ENCODE peak calls at places on chromosomes 2 and 18, in four cellular contexts. One of them, this sample, is unnamed.
A peak's percentile ranks its signal among the peaks of the same experiment; 100 is the strongest.

GRCh38 chr2:233950078-233950825 is 33.1 kb downstream of the TRPM8 start:
- DNase-seq in upper lobe of left lung: peak; percentile 22
- DNase-seq in A549: no peak
- DNase-seq in body of pancreas: no peak
- DNase-seq in this sample: no peak

GRCh38 chr18:75157851-75158250 is 51.1 kb downstream of the PTGR3 start:
- DNase-seq in upper lobe of left lung: peak; percentile 34
- DNase-seq in A549: no peak
- DNase-seq in body of pancreas: no peak
- DNase-seq in this sample: peak; percentile 4

GRCh38 chr2:175004980-175005832 is at the start of gene CHN1:
- DNase-seq in upper lobe of left lung: peak; percentile 95
- DNase-seq in A549: peak; percentile 70
- DNase-seq in body of pancreas: peak; percentile 68
- DNase-seq in this sample: peak; percentile 89

GRCh38 chr2:64613276-64613675 is 40.4 kb downstream of the SERTAD2 start:
- DNase-seq in upper lobe of left lung: no peak
- DNase-seq in A549: no peak
- DNase-seq in body of pancreas: no peak
- DNase-seq in this sample: no peak

GRCh38 chr18:77201508-77201907 is 48.1 kb upstream of the GALR1 start:
- DNase-seq in upper lobe of left lung: no peak
- DNase-seq in A549: no peak
- DNase-seq in body of pancreas: no peak
- DNase-seq in this sample: no peak

GRCh38 chr2:143575340-143575739 is 446.1 kb downstream of the ARHGAP15 start:
- DNase-seq in upper lobe of left lung: no peak
- DNase-seq in A549: no peak
- DNase-seq in body of pancreas: no peak
- DNase-seq in this sample: no peak

GRCh38 chr2:10120938-10121574 is 1.5 kb upstream of the RRM2 start:
- DNase-seq in upper lobe of left lung: no peak
- DNase-seq in A549: no peak
- DNase-seq in body of pancreas: no peak
- DNase-seq in this sample: no peak

GRCh38 chr2:128424806-128425205 is 106.1 kb upstream of the HS6ST1 start:
- DNase-seq in upper lobe of left lung: no peak
- DNase-seq in A549: no peak
- DNase-seq in body of pancreas: peak; percentile 48
- DNase-seq in this sample: peak; percentile 89

GRCh38 chr2:55880416-55881143 is 43.0 kb downstream of the EFEMP1 start:
- DNase-seq in upper lobe of left lung: no peak
- DNase-seq in A549: no peak
- DNase-seq in body of pancreas: no peak
- DNase-seq in this sample: no peak

GRCh38 chr2:223829128-223829527 is 8.3 kb downstream of the AP1S3 start:
- DNase-seq in upper lobe of left lung: no peak
- DNase-seq in A549: no peak
- DNase-seq in body of pancreas: no peak
- DNase-seq in this sample: no peak

GRCh38 chr2:190088917-190089316 is 26.4 kb upstream of the MSTN start:
- DNase-seq in upper lobe of left lung: no peak
- DNase-seq in A549: peak; percentile 10
- DNase-seq in body of pancreas: peak; percentile 45
- DNase-seq in this sample: no peak

GRCh38 chr18:49874238-49874637 is 60.9 kb upstream of the ACAA2 start:
- DNase-seq in upper lobe of left lung: no peak
- DNase-seq in A549: no peak
- DNase-seq in body of pancreas: no peak
- DNase-seq in this sample: no peak

GRCh38 chr2:129170570-129170969 is 808.9 kb upstream of the RAB6C start:
- DNase-seq in upper lobe of left lung: no peak
- DNase-seq in A549: no peak
- DNase-seq in body of pancreas: no peak
- DNase-seq in this sample: peak; percentile 68

GRCh38 chr2:128783896-128784295 is 465.2 kb upstream of the HS6ST1 start:
- DNase-seq in upper lobe of left lung: peak; percentile 60
- DNase-seq in A549: no peak
- DNase-seq in body of pancreas: no peak
- DNase-seq in this sample: peak; percentile 85

GRCh38 chr18:9094307-9095226 is 7.9 kb upstream of the NDUFV2 start:
- DNase-seq in upper lobe of left lung: no peak
- DNase-seq in A549: peak; percentile 35
- DNase-seq in body of pancreas: no peak
- DNase-seq in this sample: no peak

GRCh38 chr2:10900216-10901109 is 11.3 kb upstream of the KCNF1 start:
- DNase-seq in upper lobe of left lung: no peak
- DNase-seq in A549: peak; percentile 75
- DNase-seq in body of pancreas: no peak
- DNase-seq in this sample: no peak

GRCh38 chr18:48490641-48491040 is 48.2 kb upstream of the CTIF start:
- DNase-seq in upper lobe of left lung: no peak
- DNase-seq in A549: no peak
- DNase-seq in body of pancreas: no peak
- DNase-seq in this sample: no peak

GRCh38 chr2:84477886-84478285 is 18.8 kb upstream of the SUCLG1 start:
- DNase-seq in upper lobe of left lung: no peak
- DNase-seq in A549: no peak
- DNase-seq in body of pancreas: no peak
- DNase-seq in this sample: no peak

GRCh38 chr2:161307676-161308075 is 549 bp upstream of the PSMD14 start:
- DNase-seq in upper lobe of left lung: no peak
- DNase-seq in A549: no peak
- DNase-seq in body of pancreas: no peak
- DNase-seq in this sample: no peak

GRCh38 chr2:111119847-111120252 is 864 bp upstream of the BCL2L11 start:
- DNase-seq in upper lobe of left lung: no peak
- DNase-seq in A549: no peak
- DNase-seq in body of pancreas: no peak
- DNase-seq in this sample: no peak

GRCh38 chr2:64649013-64649484 is 4.7 kb downstream of the SERTAD2 start:
- DNase-seq in upper lobe of left lung: no peak
- DNase-seq in A549: no peak
- DNase-seq in body of pancreas: peak; percentile 32
- DNase-seq in this sample: no peak

GRCh38 chr2:144776766-144777165 is 256.8 kb upstream of the ZEB2 start:
- DNase-seq in upper lobe of left lung: no peak
- DNase-seq in A549: no peak
- DNase-seq in body of pancreas: no peak
- DNase-seq in this sample: no peak

GRCh38 chr18:2559249-2559648 is 12.1 kb downstream of the METTL4 start:
- DNase-seq in upper lobe of left lung: no peak
- DNase-seq in A549: no peak
- DNase-seq in body of pancreas: no peak
- DNase-seq in this sample: no peak

GRCh38 chr2:104177179-104177578 is 676.7 kb upstream of the POU3F3 start:
- DNase-seq in upper lobe of left lung: no peak
- DNase-seq in A549: no peak
- DNase-seq in body of pancreas: no peak
- DNase-seq in this sample: no peak

GRCh38 chr18:22734812-22735627 is 198.1 kb upstream of the RBBP8 start:
- DNase-seq in upper lobe of left lung: no peak
- DNase-seq in A549: no peak
- DNase-seq in body of pancreas: no peak
- DNase-seq in this sample: no peak

GRCh38 chr2:63862802-63863201 is 21.1 kb downstream of the UGP2 start:
- DNase-seq in upper lobe of left lung: no peak
- DNase-seq in A549: no peak
- DNase-seq in body of pancreas: no peak
- DNase-seq in this sample: no peak

GRCh38 chr2:175233135-175233719 is 51.7 kb upstream of the ATP5MC3 start:
- DNase-seq in upper lobe of left lung: no peak
- DNase-seq in A549: no peak
- DNase-seq in body of pancreas: no peak
- DNase-seq in this sample: no peak

GRCh38 chr18:46369323-46369722 is 265.1 kb downstream of the HAUS1 start:
- DNase-seq in upper lobe of left lung: no peak
- DNase-seq in A549: no peak
- DNase-seq in body of pancreas: no peak
- DNase-seq in this sample: no peak

GRCh38 chr2:40734797-40735196 is 282.9 kb upstream of the SLC8A1 start:
- DNase-seq in upper lobe of left lung: no peak
- DNase-seq in A549: no peak
- DNase-seq in body of pancreas: no peak
- DNase-seq in this sample: no peak

GRCh38 chr18:63578357-63578958 is 8.7 kb upstream of the SERPINB13 start:
- DNase-seq in upper lobe of left lung: no peak
- DNase-seq in A549: no peak
- DNase-seq in body of pancreas: peak; percentile 20
- DNase-seq in this sample: no peak

GRCh38 chr18:76281565-76281964 is 213.5 kb downstream of the ZNF516 start:
- DNase-seq in upper lobe of left lung: no peak
- DNase-seq in A549: no peak
- DNase-seq in body of pancreas: no peak
- DNase-seq in this sample: no peak

GRCh38 chr2:223734346-223734745 is 103.0 kb downstream of the AP1S3 start:
- DNase-seq in upper lobe of left lung: no peak
- DNase-seq in A549: no peak
- DNase-seq in body of pancreas: no peak
- DNase-seq in this sample: no peak

GRCh38 chr2:23803965-23804542 is 122.9 kb downstream of the ATAD2B start:
- DNase-seq in upper lobe of left lung: no peak
- DNase-seq in A549: peak; percentile 17
- DNase-seq in body of pancreas: peak; percentile 34
- DNase-seq in this sample: no peak

GRCh38 chr18:34867520-34867919 is 157.4 kb downstream of the DTNA start:
- DNase-seq in upper lobe of left lung: peak; percentile 27
- DNase-seq in A549: no peak
- DNase-seq in body of pancreas: no peak
- DNase-seq in this sample: no peak

GRCh38 chr2:70133521-70134348 is 46.5 kb downstream of the PCBP1 start:
- DNase-seq in upper lobe of left lung: no peak
- DNase-seq in A549: no peak
- DNase-seq in body of pancreas: no peak
- DNase-seq in this sample: no peak
- TF ChIP-seq POLR2A in upper lobe of left lung: no peak
- TF ChIP-seq POLR2A in A549: no peak
- TF ChIP-seq POLR2A in body of pancreas: no peak
- TF ChIP-seq POLR2A in this sample: no peak

DNA sequence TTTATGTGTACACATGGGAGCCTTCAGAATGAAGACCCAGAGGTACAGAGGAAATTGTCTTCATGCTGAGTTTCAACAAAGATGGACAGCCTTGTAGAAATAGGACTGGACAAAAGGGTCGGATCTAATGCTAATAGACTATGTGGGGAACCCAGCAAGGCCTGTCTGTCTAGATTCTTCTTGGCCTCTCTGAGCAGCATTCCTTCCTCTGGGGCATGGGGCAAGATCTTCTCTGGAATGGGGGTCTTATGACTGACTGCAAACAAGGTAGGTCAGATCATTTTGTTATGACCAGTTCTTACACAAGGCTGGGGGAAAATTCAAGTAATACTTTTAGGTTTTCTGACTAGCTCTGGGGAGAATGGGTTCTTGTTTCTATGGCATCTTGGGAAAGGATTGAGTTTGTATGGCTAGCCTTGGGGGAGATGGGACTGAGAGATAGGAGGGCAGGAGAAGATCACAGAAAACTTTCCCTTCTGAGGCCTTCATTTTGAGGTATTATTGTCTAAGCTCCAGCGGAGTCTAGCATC is 14.3 kb downstream of the SPATA3 start:
- DNase-seq in upper lobe of left lung: no peak
- DNase-seq in A549: no peak
- DNase-seq in body of pancreas: no peak
- DNase-seq in this sample: no peak
- H3K4me3 ChIP-seq in upper lobe of left lung: no peak overlapping the region
- H3K4me3 ChIP-seq in A549: no peak overlapping the region
- H3K4me3 ChIP-seq in body of pancreas: no peak overlapping the region
- H3K4me3 ChIP-seq in this sample: no peak overlapping the region

DNA sequence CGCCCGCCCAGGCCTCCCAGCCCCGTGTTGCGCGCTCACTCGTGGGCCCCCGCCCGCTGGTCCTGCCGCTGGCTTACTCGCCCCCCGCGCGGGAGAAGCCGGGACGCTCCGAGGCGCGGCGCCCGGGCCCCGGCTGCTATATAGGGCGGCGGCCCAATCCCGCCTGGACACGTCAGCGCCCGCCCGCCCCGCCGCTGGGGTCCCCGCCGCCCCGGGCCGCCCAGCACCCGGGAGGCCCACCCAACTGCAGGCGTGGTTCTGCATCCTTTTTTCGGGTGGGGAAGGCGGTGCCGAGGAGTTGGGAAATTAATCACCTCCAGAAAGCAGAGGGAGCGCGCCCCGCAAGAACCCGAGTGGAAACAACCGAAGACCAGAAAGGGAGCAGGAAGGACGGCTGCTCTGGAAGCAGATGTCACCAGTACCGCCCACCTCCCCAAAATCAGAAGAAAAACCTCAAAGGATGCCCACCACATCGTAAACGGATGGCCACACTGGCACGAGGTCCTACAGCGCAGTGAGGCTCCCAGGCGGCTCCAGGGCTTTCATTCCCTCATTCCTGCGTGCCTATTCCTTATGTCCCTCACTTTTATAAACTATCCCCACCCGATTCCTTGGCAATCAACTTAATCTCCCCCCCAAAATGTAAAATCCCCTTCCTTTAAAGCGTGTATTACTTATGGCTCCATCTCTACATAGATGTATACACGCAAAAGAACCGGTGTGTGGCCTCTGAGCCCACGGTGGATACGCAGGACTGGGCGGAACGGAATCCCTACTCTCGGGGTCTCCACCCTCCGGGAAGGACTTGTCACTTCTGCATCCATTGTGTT is 42.5 kb downstream of the HDLBP start:
- DNase-seq in upper lobe of left lung: peak; percentile 95
- DNase-seq in A549: no peak
- DNase-seq in body of pancreas: peak; percentile 69
- DNase-seq in this sample: peak; percentile 51
- TF ChIP-seq POLR2A in upper lobe of left lung: no peak
- TF ChIP-seq POLR2A in A549: peak; percentile 34
- TF ChIP-seq POLR2A in body of pancreas: peak; percentile 25
- TF ChIP-seq POLR2A in this sample: no peak

DNA sequence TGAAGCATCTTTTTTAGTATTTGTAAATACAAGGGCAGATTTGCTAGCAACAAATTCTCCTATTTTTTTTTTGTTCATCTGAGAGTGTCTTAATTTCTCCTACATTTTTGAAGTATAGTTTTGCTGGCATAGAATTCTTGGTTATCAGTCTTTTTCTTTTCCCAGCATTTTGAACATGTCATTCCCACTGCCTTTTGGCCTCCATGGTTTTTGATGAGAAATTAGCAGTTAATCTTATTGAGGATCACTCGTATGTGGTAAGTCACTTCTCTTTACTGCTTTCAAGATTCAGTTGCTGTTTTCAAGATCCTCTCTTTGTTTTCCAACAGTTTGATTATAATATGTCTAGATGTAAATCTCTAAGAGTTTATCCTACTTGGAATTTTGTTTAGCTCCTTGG is 16.9 kb upstream of the RNF149 start:
- DNase-seq in upper lobe of left lung: no peak
- DNase-seq in A549: no peak
- DNase-seq in body of pancreas: no peak
- DNase-seq in this sample: no peak
- H3K4me3 ChIP-seq in upper lobe of left lung: no peak overlapping the region
- H3K4me3 ChIP-seq in A549: no peak overlapping the region
- H3K4me3 ChIP-seq in body of pancreas: no peak overlapping the region
- H3K4me3 ChIP-seq in this sample: no peak overlapping the region